ENCODE peak calls at places on chromosomes 13 and 19, in five cellular contexts. One of them, this sample, is unnamed.

GRCh38 chr13:31161583-31162150 is at the start of gene HSPH1:
- DNase-seq in sciatic nerve: peak
- DNase-seq in fibroblast of pulmonary artery: peak
- DNase-seq in MCF 10A: peak
- DNase-seq in CD8-positive, alpha-beta memory T cell: peak
- DNase-seq in this sample: peak

GRCh38 chr19:1816530-1817298 is 4.6 kb upstream of the ATP8B3 start:
- DNase-seq in sciatic nerve: no peak
- DNase-seq in fibroblast of pulmonary artery: no peak
- DNase-seq in MCF 10A: no peak
- DNase-seq in CD8-positive, alpha-beta memory T cell: no peak
- DNase-seq in this sample: no peak

GRCh38 chr19:48290341-48290922 is 20.6 kb downstream of the ZNF114 start:
- DNase-seq in sciatic nerve: no peak
- DNase-seq in fibroblast of pulmonary artery: peak
- DNase-seq in MCF 10A: peak
- DNase-seq in CD8-positive, alpha-beta memory T cell: no peak
- DNase-seq in this sample: no peak

GRCh38 chr19:42879613-42880012 is at the start of gene PSG1:
- DNase-seq in sciatic nerve: no peak
- DNase-seq in fibroblast of pulmonary artery: no peak
- DNase-seq in MCF 10A: no peak
- DNase-seq in CD8-positive, alpha-beta memory T cell: no peak
- DNase-seq in this sample: no peak

GRCh38 chr19:3067549-3067948 is 5.3 kb upstream of the TLE5 start:
- DNase-seq in sciatic nerve: no peak
- DNase-seq in fibroblast of pulmonary artery: no peak
- DNase-seq in MCF 10A: no peak
- DNase-seq in CD8-positive, alpha-beta memory T cell: no peak
- DNase-seq in this sample: no peak

GRCh38 chr19:48403606-48404005 is 10.1 kb downstream of the GRIN2D start:
- DNase-seq in sciatic nerve: no peak
- DNase-seq in fibroblast of pulmonary artery: peak
- DNase-seq in MCF 10A: peak
- DNase-seq in CD8-positive, alpha-beta memory T cell: peak
- DNase-seq in this sample: peak

GRCh38 chr13:23433171-23434153 is at the start of gene SACS:
- DNase-seq in sciatic nerve: no peak
- DNase-seq in fibroblast of pulmonary artery: peak
- DNase-seq in MCF 10A: no peak
- DNase-seq in CD8-positive, alpha-beta memory T cell: no peak
- DNase-seq in this sample: no peak

GRCh38 chr19:15702590-15702930 is 25.3 kb upstream of the OR10H2 start:
- DNase-seq in sciatic nerve: peak
- DNase-seq in fibroblast of pulmonary artery: peak
- DNase-seq in MCF 10A: peak
- DNase-seq in CD8-positive, alpha-beta memory T cell: peak
- DNase-seq in this sample: no peak

GRCh38 chr13:83883061-83883523 is 818 bp upstream of the SLITRK1 start:
- DNase-seq in sciatic nerve: no peak
- DNase-seq in fibroblast of pulmonary artery: no peak
- DNase-seq in MCF 10A: no peak
- DNase-seq in CD8-positive, alpha-beta memory T cell: no peak
- DNase-seq in this sample: no peak

GRCh38 chr19:4455742-4456565 is 1.6 kb downstream of the UBXN6 start:
- DNase-seq in sciatic nerve: peak
- DNase-seq in fibroblast of pulmonary artery: peak
- DNase-seq in MCF 10A: peak
- DNase-seq in CD8-positive, alpha-beta memory T cell: no peak
- DNase-seq in this sample: no peak

GRCh38 chr19:11179716-11180297 is 17.5 kb downstream of the KANK2 start:
- DNase-seq in sciatic nerve: no peak
- DNase-seq in fibroblast of pulmonary artery: no peak
- DNase-seq in MCF 10A: no peak
- DNase-seq in CD8-positive, alpha-beta memory T cell: no peak
- DNase-seq in this sample: no peak

GRCh38 chr13:25375727-25376358 is 4.1 kb downstream of the ATP8A2 start:
- DNase-seq in sciatic nerve: no peak
- DNase-seq in fibroblast of pulmonary artery: peak
- DNase-seq in MCF 10A: peak
- DNase-seq in CD8-positive, alpha-beta memory T cell: peak
- DNase-seq in this sample: peak

GRCh38 chr13:20360041-20360491 is 127.9 kb upstream of the GJB6 start:
- DNase-seq in sciatic nerve: no peak
- DNase-seq in fibroblast of pulmonary artery: peak
- DNase-seq in MCF 10A: peak
- DNase-seq in CD8-positive, alpha-beta memory T cell: no peak
- DNase-seq in this sample: no peak

GRCh38 chr13:33678906-33679657 is 138.9 kb upstream of the RFC3 start:
- DNase-seq in sciatic nerve: peak
- DNase-seq in fibroblast of pulmonary artery: peak
- DNase-seq in MCF 10A: peak
- DNase-seq in CD8-positive, alpha-beta memory T cell: peak
- DNase-seq in this sample: peak

GRCh38 chr19:11434703-11435056 is 241 bp downstream of the ODAD3 start:
- DNase-seq in sciatic nerve: no peak
- DNase-seq in fibroblast of pulmonary artery: no peak
- DNase-seq in MCF 10A: no peak
- DNase-seq in CD8-positive, alpha-beta memory T cell: no peak
- DNase-seq in this sample: no peak

GRCh38 chr13:31046711-31047279 is 114.3 kb downstream of the TEX26 start:
- DNase-seq in sciatic nerve: no peak
- DNase-seq in fibroblast of pulmonary artery: peak
- DNase-seq in MCF 10A: no peak
- DNase-seq in CD8-positive, alpha-beta memory T cell: no peak
- DNase-seq in this sample: no peak

GRCh38 chr13:103022328-103022727 is 43.9 kb downstream of the SLC10A2 start:
- DNase-seq in sciatic nerve: no peak
- DNase-seq in fibroblast of pulmonary artery: no peak
- DNase-seq in MCF 10A: no peak
- DNase-seq in CD8-positive, alpha-beta memory T cell: no peak
- DNase-seq in this sample: no peak

GRCh38 chr19:17075860-17076538 is 422 bp downstream of the MYO9B start:
- DNase-seq in sciatic nerve: peak
- DNase-seq in fibroblast of pulmonary artery: no peak
- DNase-seq in MCF 10A: peak
- DNase-seq in CD8-positive, alpha-beta memory T cell: peak
- DNase-seq in this sample: peak

GRCh38 chr19:44753932-44754742 is 5.6 kb downstream of the BCL3 start:
- DNase-seq in sciatic nerve: peak
- DNase-seq in fibroblast of pulmonary artery: peak
- DNase-seq in MCF 10A: peak
- DNase-seq in CD8-positive, alpha-beta memory T cell: peak
- DNase-seq in this sample: peak

GRCh38 chr19:32924200-32924599 is 47.6 kb downstream of the CEP89 start:
- DNase-seq in sciatic nerve: no peak
- DNase-seq in fibroblast of pulmonary artery: peak
- DNase-seq in MCF 10A: no peak
- DNase-seq in CD8-positive, alpha-beta memory T cell: no peak
- DNase-seq in this sample: no peak

GRCh38 chr13:61414136-61414535 is 1.5 kb downstream of the PCDH20 start:
- DNase-seq in sciatic nerve: no peak
- DNase-seq in fibroblast of pulmonary artery: no peak
- DNase-seq in MCF 10A: no peak
- DNase-seq in CD8-positive, alpha-beta memory T cell: no peak
- DNase-seq in this sample: no peak

GRCh38 chr13:79434578-79434977 is 28.5 kb upstream of the RBM26 start:
- DNase-seq in sciatic nerve: no peak
- DNase-seq in fibroblast of pulmonary artery: peak
- DNase-seq in MCF 10A: no peak
- DNase-seq in CD8-positive, alpha-beta memory T cell: no peak
- DNase-seq in this sample: no peak

GRCh38 chr13:113560645-113561416 is 23.7 kb upstream of the TFDP1 start:
- DNase-seq in sciatic nerve: no peak
- DNase-seq in fibroblast of pulmonary artery: no peak
- DNase-seq in MCF 10A: no peak
- DNase-seq in CD8-positive, alpha-beta memory T cell: peak
- DNase-seq in this sample: no peak

GRCh38 chr13:93233997-93234416 is 7.4 kb downstream of the GPC6 start:
- DNase-seq in sciatic nerve: no peak
- DNase-seq in fibroblast of pulmonary artery: no peak
- DNase-seq in MCF 10A: peak
- DNase-seq in CD8-positive, alpha-beta memory T cell: no peak
- DNase-seq in this sample: no peak

GRCh38 chr19:55012294-55012693 is 25.8 kb downstream of the GP6 start:
- DNase-seq in sciatic nerve: no peak
- DNase-seq in fibroblast of pulmonary artery: no peak
- DNase-seq in MCF 10A: no peak
- DNase-seq in CD8-positive, alpha-beta memory T cell: no peak
- DNase-seq in this sample: no peak

GRCh38 chr19:30069535-30070197 is 127.6 kb downstream of the URI1 start:
- DNase-seq in sciatic nerve: peak
- DNase-seq in fibroblast of pulmonary artery: no peak
- DNase-seq in MCF 10A: no peak
- DNase-seq in CD8-positive, alpha-beta memory T cell: no peak
- DNase-seq in this sample: no peak

GRCh38 chr19:15928321-15928720 is 6.0 kb downstream of the CYP4F11 start:
- DNase-seq in sciatic nerve: no peak
- DNase-seq in fibroblast of pulmonary artery: no peak
- DNase-seq in MCF 10A: no peak
- DNase-seq in CD8-positive, alpha-beta memory T cell: no peak
- DNase-seq in this sample: no peak

GRCh38 chr19:917323-918151 is at the start of gene KISS1R:
- DNase-seq in sciatic nerve: peak
- DNase-seq in fibroblast of pulmonary artery: no peak
- DNase-seq in MCF 10A: no peak
- DNase-seq in CD8-positive, alpha-beta memory T cell: no peak
- DNase-seq in this sample: no peak

GRCh38 chr19:18660051-18660910 is 23.2 kb upstream of the CRTC1 start:
- DNase-seq in sciatic nerve: peak
- DNase-seq in fibroblast of pulmonary artery: peak
- DNase-seq in MCF 10A: peak
- DNase-seq in CD8-positive, alpha-beta memory T cell: no peak
- DNase-seq in this sample: no peak

GRCh38 chr19:12698138-12698537 is 1.7 kb upstream of the FBXW9 start:
- DNase-seq in sciatic nerve: no peak
- DNase-seq in fibroblast of pulmonary artery: no peak
- DNase-seq in MCF 10A: no peak
- DNase-seq in CD8-positive, alpha-beta memory T cell: no peak
- DNase-seq in this sample: no peak

GRCh38 chr19:5150902-5151741 is 182.2 kb downstream of the KDM4B start:
- DNase-seq in sciatic nerve: peak
- DNase-seq in fibroblast of pulmonary artery: no peak
- DNase-seq in MCF 10A: no peak
- DNase-seq in CD8-positive, alpha-beta memory T cell: no peak
- DNase-seq in this sample: no peak

GRCh38 chr19:44002566-44003460 is at the start of gene ZNF230:
- DNase-seq in sciatic nerve: peak
- DNase-seq in fibroblast of pulmonary artery: peak
- DNase-seq in MCF 10A: peak
- DNase-seq in CD8-positive, alpha-beta memory T cell: peak
- DNase-seq in this sample: peak

GRCh38 chr19:41530761-41531301 is 45.1 kb upstream of the CEACAM21 start:
- DNase-seq in sciatic nerve: no peak
- DNase-seq in fibroblast of pulmonary artery: peak
- DNase-seq in MCF 10A: no peak
- DNase-seq in CD8-positive, alpha-beta memory T cell: no peak
- DNase-seq in this sample: no peak